ENCODE peak calls at places on chromosomes 1 and 21, in five cellular contexts. X, U, O, V and R are unnamed samples.
A peak's percentile ranks its signal among the peaks of the same experiment; 100 is the strongest.

GRCh38 chr1:153800516-153800915 is 25.3 kb downstream of the SLC27A3 start:
- DNase-seq in U (no peak), V (no peak), X (no peak), O (no peak), R (no peak)

GRCh38 chr1:99756598-99756997 is 9.8 kb downstream of the FRRS1 start:
- DNase-seq in U (no peak), X (no peak), V (no peak), O (peak; percentile 51), R (peak; percentile 84)

GRCh38 chr1:119611701-119612113 is 36.4 kb downstream of the ZNF697 start:
- DNase-seq in V (peak; percentile 59), U (peak; percentile 88), O (peak; percentile 65), X (peak; percentile 84), R (peak; percentile 93)

GRCh38 chr1:24958766-24959622 is 28.9 kb upstream of the RUNX3 start:
- DNase-seq in V (no peak), O (no peak), U (no peak), X (no peak), R (no peak)

GRCh38 chr1:156338180-156338973 is at the start of the genes CCT3 and TSACC:
- DNase-seq in X (peak; percentile 99), O (peak; percentile 100), V (peak; percentile 99), U (peak; percentile 99), R (peak; percentile 100)

GRCh38 chr1:68906431-68906830 is 409.5 kb upstream of the DEPDC1 start:
- DNase-seq in X (no peak), V (no peak), U (no peak), O (no peak), R (no peak)

GRCh38 chr21:8997011-8997440 is 1524.4 kb upstream of the TPTE start:
- DNase-seq in O (no peak), V (no peak), X (no peak), U (no peak), R (peak; percentile 1)

GRCh38 chr21:37149411-37149810 is 76.4 kb downstream of the TTC3 start:
- DNase-seq in U (no peak), O (no peak), X (no peak), V (no peak), R (peak; percentile 9)

GRCh38 chr1:87916965-87917364 is 588.3 kb downstream of the LMO4 start:
- DNase-seq in X (no peak), V (no peak), U (no peak), O (no peak), R (no peak)

GRCh38 chr1:225565845-225566244 is 87.1 kb downstream of the ENAH start:
- DNase-seq in U (peak; percentile 19), X (no peak), O (no peak), V (no peak), R (no peak)

GRCh38 chr1:47207811-47208373 is 18.1 kb upstream of the PDZK1IP1 start:
- DNase-seq in V (no peak), U (no peak), X (no peak), O (no peak), R (peak; percentile 11)

GRCh38 chr1:31505884-31506497 is 70.3 kb upstream of the TINAGL1 start:
- DNase-seq in X (no peak), O (no peak), V (no peak), U (no peak), R (peak; percentile 44)

DNA sequence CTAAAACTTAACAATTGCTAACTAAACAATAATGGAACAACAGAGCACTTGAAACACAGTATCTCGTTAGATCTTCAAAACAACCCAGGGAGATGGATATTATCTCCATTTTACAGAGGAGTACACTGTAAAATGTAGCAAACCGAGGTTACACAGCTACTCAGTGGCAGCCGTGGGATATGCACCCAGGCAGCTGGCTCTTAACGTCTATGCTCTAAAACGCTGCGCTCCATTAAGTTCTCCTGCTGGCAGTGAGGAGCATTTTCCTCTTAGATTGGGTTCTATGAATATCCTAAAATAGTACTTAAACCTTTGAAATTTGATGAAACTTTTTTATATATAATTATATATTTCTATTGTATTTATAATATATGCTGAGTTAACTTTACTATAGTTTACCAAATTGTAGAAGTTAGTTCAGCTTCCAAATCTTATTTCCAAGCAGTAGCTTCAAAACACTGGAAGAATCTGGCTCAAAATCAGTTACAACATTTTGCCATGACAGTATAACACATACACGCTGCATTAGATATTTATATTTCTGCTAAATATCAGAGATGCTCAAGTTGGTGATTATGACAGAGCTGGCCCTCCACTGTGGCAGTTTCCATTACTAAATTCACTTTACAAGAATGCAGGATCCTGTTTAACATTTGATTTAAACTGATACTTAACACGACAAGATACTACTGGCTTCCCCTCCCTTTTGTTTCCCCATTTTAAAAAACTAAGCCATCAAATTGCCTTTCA is 49.5 kb downstream of the TGFBR3 start:
- DNase-seq in X (no peak), O (no peak), U (no peak), V (no peak), R (no peak)
- TF ChIP-seq CTCF in X (no peak), O (no peak), U (no peak), V (no peak), R (no peak)

GRCh38 chr1:27862671-27863551 is 9.4 kb upstream of the THEMIS2 start:
- DNase-seq in U (peak; percentile 61), X (no peak), V (peak; percentile 41), O (no peak), R (peak; percentile 97)
- TF ChIP-seq EZH2phosphoT487 in U (no peak), X (no peak), V (no peak), O (no peak), R (no peak)

DNA sequence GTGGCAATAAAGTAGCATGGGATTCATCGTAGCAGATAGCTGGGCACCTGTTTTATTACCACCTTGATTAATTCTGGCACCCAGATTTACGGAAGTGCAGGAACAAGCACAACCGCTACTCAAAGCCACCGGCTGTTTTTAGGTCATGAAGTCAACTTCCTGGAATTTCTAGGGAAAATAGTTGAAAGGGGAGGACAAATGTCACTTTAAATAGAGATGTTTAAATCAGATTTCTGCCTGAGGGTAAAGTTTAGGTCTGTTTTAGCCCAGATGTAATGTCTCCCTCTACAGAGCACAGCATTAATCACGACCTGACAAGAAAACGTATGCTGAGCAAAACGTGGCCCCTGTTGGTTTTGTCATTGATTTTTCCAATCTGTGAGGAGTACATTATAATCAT is 8.0 kb downstream of the ADGRL2 start:
- DNase-seq in U (peak; percentile 10), X (peak; percentile 38), V (no peak), O (no peak), R (peak; percentile 33)
- TF ChIP-seq CTCF in U (peak; percentile 35), X (peak; percentile 43), V (no peak), O (peak; percentile 26), R (peak; percentile 54)

GRCh38 chr1:22317920-22318243 is 133.8 kb upstream of the ZBTB40 start:
- DNase-seq in X (no peak), V (no peak), U (no peak), O (no peak), R (no peak)

GRCh38 chr1:22314676-22315075 is 137.0 kb upstream of the ZBTB40 start:
- DNase-seq in V (no peak), O (no peak), X (no peak), U (no peak), R (no peak)

GRCh38 chr1:22313321-22313720 is 138.3 kb upstream of the ZBTB40 start:
- DNase-seq in X (no peak), U (no peak), O (no peak), V (no peak), R (no peak)

GRCh38 chr1:22317231-22317919 is 134.3 kb upstream of the ZBTB40 start:
- DNase-seq in V (peak; percentile 23), U (peak; percentile 50), X (peak; percentile 66), O (peak; percentile 6), R (peak; percentile 44)

DNA sequence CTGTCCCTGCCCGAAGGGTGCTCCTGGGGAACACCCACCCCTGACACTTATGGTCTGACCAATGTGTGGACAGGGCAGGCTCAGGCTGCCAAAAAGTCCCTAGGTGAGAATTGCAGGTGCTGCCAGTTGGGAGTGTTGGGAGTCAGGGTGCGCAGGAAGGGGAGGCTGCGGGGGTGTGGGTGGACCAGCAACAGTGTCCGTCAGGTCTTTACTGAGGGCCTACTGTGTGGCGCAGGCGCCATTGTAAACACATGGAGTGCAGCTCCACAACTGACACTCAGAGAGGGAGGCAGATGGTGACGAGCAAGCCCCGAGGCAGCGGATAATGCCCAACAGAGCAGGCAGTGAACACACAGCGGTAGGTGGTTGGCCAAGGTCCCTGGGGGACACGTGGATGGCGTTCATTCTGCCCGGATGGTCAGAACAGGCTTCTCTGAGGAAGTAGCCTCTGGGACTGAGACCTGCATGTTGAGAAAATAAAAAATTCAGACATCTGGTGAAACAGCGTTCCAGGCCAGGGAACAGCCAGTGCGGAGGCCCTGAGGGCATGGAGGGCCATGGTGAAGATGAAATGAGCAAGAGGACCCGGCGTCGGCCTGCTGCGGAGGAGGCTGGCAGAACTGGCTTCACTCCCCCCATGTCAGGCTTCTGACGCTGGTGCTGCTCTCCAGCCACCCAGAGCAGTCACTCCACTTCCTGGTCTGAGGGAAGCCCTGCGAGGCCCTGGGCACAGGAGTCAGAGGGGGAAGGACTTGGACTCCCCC is 136.2 kb upstream of the ZBTB40 start:
- DNase-seq in V (no peak), U (no peak), O (no peak), X (no peak), R (no peak)
- TF ChIP-seq EZH2phosphoT487 in V (no peak), U (no peak), O (no peak), X (no peak), R (no peak)

GRCh38 chr1:89834078-89834704 is 13.4 kb downstream of the LRRC8D start:
- DNase-seq in V (no peak), X (no peak), O (no peak), U (no peak), R (no peak)
- TF ChIP-seq CTCF in V (no peak), X (no peak), O (no peak), U (no peak), R (no peak)

GRCh38 chr1:228316589-228317387 is 89.8 kb downstream of the TRIM11 start:
- DNase-seq in X (no peak), U (no peak), O (no peak), V (no peak), R (no peak)

GRCh38 chr1:228317411-228317828 is 89.2 kb downstream of the TRIM11 start:
- DNase-seq in V (no peak), X (no peak), O (no peak), U (no peak), R (no peak)

GRCh38 chr1:228315484-228315944 is 91.1 kb downstream of the TRIM11 start:
- DNase-seq in U (no peak), O (no peak), X (no peak), V (no peak), R (no peak)

GRCh38 chr1:228314658-228315483 is 91.8 kb downstream of the TRIM11 start:
- DNase-seq in O (no peak), U (no peak), X (no peak), V (no peak), R (no peak)

GRCh38 chr1:228315945-228316588 is 90.6 kb downstream of the TRIM11 start:
- DNase-seq in V (no peak), O (no peak), U (no peak), X (peak; percentile 15), R (no peak)
- TF ChIP-seq EZH2phosphoT487 in V (no peak), O (no peak), U (no peak), X (no peak), R (no peak)

DNA sequence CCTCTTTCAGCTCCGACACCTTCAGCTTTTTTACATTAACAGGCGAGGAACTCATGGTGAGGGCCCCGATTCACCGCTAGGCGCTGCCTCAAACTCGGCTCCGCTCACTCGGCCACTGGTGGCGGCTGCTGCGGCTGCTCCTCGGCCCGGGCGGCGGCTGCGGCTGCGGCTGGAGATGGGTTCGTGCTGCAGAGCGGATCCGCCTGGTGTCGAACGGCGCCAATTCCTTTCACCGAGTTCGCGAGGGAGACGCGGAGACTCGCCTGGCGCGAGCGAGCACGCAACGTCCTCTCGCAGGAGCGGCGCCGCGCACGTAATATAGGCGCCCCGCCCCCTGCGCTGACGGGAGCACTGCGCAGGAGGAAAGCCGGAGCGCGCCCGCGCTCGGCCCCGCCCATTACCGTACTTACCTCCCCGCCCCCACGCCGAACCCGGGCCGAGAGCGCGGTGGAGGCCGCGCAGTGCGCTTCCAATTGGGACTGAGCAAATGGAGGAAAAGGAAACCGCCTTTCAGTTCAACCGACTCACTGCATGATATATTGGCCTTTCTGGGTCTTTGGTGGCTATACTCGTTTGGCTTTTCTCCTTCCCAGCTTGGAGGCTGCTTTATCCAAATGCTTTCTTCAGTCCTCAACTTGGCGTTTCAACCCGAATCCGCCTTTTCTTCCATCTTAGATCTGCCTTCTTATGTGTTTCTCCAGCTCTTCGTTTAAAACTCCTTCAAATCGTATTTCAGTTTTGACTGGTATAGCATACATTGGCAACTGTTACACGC is at the start of gene HNRNPU:
- DNase-seq in O (peak; percentile 88), V (peak; percentile 99), X (peak; percentile 99), U (peak; percentile 100), R (peak; percentile 99)
- TF ChIP-seq CTCF in O (no peak), V (peak; percentile 50), X (peak; percentile 48), U (peak; percentile 24), R (no peak)